ENCODE peak calls at places on chromosomes 4 and X, in nine cellular contexts. Z is T follicular helper cell; H is tibial nerve; L is activated CD4-positive, alpha-beta T cell treated with anti-CD3 and anti-CD28 coated beads for 36 hours; B is neural crest cell; T is CD4-positive, alpha-beta T cell; U is iPS-NIHi11; S is NCI-H2171; M is renal cortical epithelial cell. G is an unnamed sample.

GRCh38 chr4:3074846-3075651 is 568 bp downstream of the HTT start:
- DNase-seq in Z (peak), H (no peak), L (peak), B (peak), T (no peak), U (peak), S (peak), M (peak), G (peak)

GRCh38 chrX:107429090-107429489 is 20.4 kb upstream of the FRMPD3 start:
- DNase-seq in Z (no peak), H (no peak), L (peak), B (no peak), T (no peak), U (no peak), S (no peak), M (peak), G (no peak)

GRCh38 chr4:168128601-168129000 is 36.3 kb downstream of the ANXA10 start:
- DNase-seq in Z (no peak), H (no peak), L (no peak), B (no peak), T (no peak), U (no peak), S (no peak), M (no peak), G (no peak)

GRCh38 chr4:21517460-21517859 is 431.1 kb downstream of the KCNIP4 start:
- DNase-seq in Z (no peak), H (no peak), L (no peak), B (no peak), T (no peak), U (no peak), S (no peak), M (peak), G (no peak)

GRCh38 chrX:35787867-35788266 is 10.3 kb upstream of the MAGEB16 start:
- DNase-seq in Z (no peak), H (no peak), L (no peak), B (no peak), T (no peak), U (no peak), S (no peak), M (no peak), G (no peak)

GRCh38 chr4:80008971-80009370 is 64.1 kb downstream of the ANTXR2 start:
- DNase-seq in Z (no peak), H (no peak), L (no peak), B (no peak), T (no peak), U (no peak), S (no peak), M (no peak), G (no peak)

GRCh38 chrX:9905288-9905687 is 61.9 kb upstream of the CLDN34 start:
- DNase-seq in Z (no peak), H (no peak), L (no peak), B (no peak), T (no peak), U (no peak), S (no peak), M (no peak), G (no peak)

GRCh38 chr4:108030332-108030731 is 40.6 kb downstream of the HADH start:
- DNase-seq in Z (peak), H (peak), L (peak), B (peak), T (peak), U (peak), S (no peak), M (peak), G (peak)

GRCh38 chr4:6892190-6892908 is 17.3 kb upstream of the TBC1D14 start:
- DNase-seq in Z (no peak), H (peak), L (peak), B (peak), T (no peak), U (peak), S (no peak), M (peak), G (no peak)

GRCh38 chrX:94655180-94655579 is 981.2 kb downstream of the FAM133A start:
- DNase-seq in Z (no peak), H (no peak), L (no peak), B (no peak), T (no peak), U (no peak), S (no peak), M (no peak), G (no peak)

GRCh38 chr4:153222790-153223417 is 18.7 kb downstream of the TRIM2 start:
- DNase-seq in Z (no peak), H (peak), L (peak), B (peak), T (peak), U (peak), S (no peak), M (no peak), G (no peak)

GRCh38 chrX:12903646-12904045 is 2.8 kb upstream of the TLR8 start:
- DNase-seq in Z (no peak), H (peak), L (no peak), B (no peak), T (no peak), U (no peak), S (no peak), M (no peak), G (no peak)

GRCh38 chrX:71871367-71871766 is 39.3 kb upstream of the NHSL2 start:
- DNase-seq in Z (no peak), H (peak), L (peak), B (no peak), T (no peak), U (no peak), S (no peak), M (peak), G (no peak)

GRCh38 chr4:140710784-140711622 is 45.2 kb downstream of the TBC1D9 start:
- DNase-seq in Z (no peak), H (no peak), L (no peak), B (no peak), T (no peak), U (no peak), S (no peak), M (no peak), G (no peak)

GRCh38 chr4:87856816-87857215 is 24.0 kb downstream of the MEPE start:
- DNase-seq in Z (no peak), H (no peak), L (no peak), B (no peak), T (no peak), U (no peak), S (no peak), M (peak), G (no peak)

GRCh38 chr4:113674733-113675132 is 86.8 kb downstream of the CAMK2D start:
- DNase-seq in Z (no peak), H (no peak), L (no peak), B (no peak), T (no peak), U (no peak), S (no peak), M (no peak), G (no peak)

GRCh38 chr4:166308589-166308988 is 435.6 kb downstream of the TLL1 start:
- DNase-seq in Z (no peak), H (no peak), L (no peak), B (no peak), T (no peak), U (no peak), S (no peak), M (no peak), G (no peak)

GRCh38 chr4:133320576-133321170 is 171.6 kb downstream of the PCDH10 start:
- DNase-seq in Z (no peak), H (no peak), L (no peak), B (peak), T (no peak), U (peak), S (peak), M (peak), G (no peak)

GRCh38 chrX:83759872-83760271 is 101.1 kb upstream of the CYLC1 start:
- DNase-seq in Z (no peak), H (no peak), L (no peak), B (no peak), T (no peak), U (peak), S (no peak), M (peak), G (no peak)

GRCh38 chr4:154714339-154715040 is 29.3 kb upstream of the LRAT start:
- DNase-seq in Z (no peak), H (no peak), L (no peak), B (no peak), T (no peak), U (no peak), S (no peak), M (no peak), G (no peak)

GRCh38 chr4:150493846-150494245 is 88.1 kb upstream of the MAB21L2 start:
- DNase-seq in Z (no peak), H (no peak), L (no peak), B (no peak), T (no peak), U (no peak), S (no peak), M (peak), G (no peak)

GRCh38 chrX:72314881-72315280 is 9.2 kb upstream of the CITED1 start:
- DNase-seq in Z (no peak), H (no peak), L (no peak), B (no peak), T (no peak), U (no peak), S (no peak), M (no peak), G (no peak)

GRCh38 chrX:915427-916234 is 285.0 kb downstream of the SHOX start:
- DNase-seq in Z (no peak), H (no peak), L (peak), B (no peak), T (no peak), U (no peak), S (no peak), M (no peak), G (peak)

GRCh38 chr4:3331511-3332394 is 38.9 kb downstream of the RGS12 start:
- DNase-seq in Z (no peak), H (no peak), L (no peak), B (no peak), T (no peak), U (no peak), S (no peak), M (no peak), G (no peak)

GRCh38 chr4:139144161-139144859 is 32.7 kb downstream of the ELF2 start:
- DNase-seq in Z (no peak), H (peak), L (no peak), B (no peak), T (no peak), U (peak), S (peak), M (peak), G (no peak)

GRCh38 chr4:2745981-2746806 is 9.9 kb downstream of the TNIP2 start:
- DNase-seq in Z (peak), H (no peak), L (peak), B (no peak), T (peak), U (no peak), S (no peak), M (peak), G (no peak)

GRCh38 chr4:86640469-86640868 is 46.4 kb downstream of the PTPN13 start:
- DNase-seq in Z (no peak), H (no peak), L (no peak), B (no peak), T (no peak), U (no peak), S (no peak), M (peak), G (no peak)

GRCh38 chr4:144683516-144683915 is 37.6 kb downstream of the HHIP start:
- DNase-seq in Z (no peak), H (no peak), L (no peak), B (no peak), T (no peak), U (no peak), S (no peak), M (no peak), G (no peak)

GRCh38 chr4:86014599-86014998 is 345.3 kb downstream of the MAPK10 start:
- DNase-seq in Z (no peak), H (no peak), L (no peak), B (no peak), T (no peak), U (peak), S (no peak), M (no peak), G (no peak)

G was measured in naive thymus-derived CD8-positive, alpha-beta T cell.